ENCODE peak calls at places on chromosome 6, in eight cellular contexts. C is stomach, G is A549, H is suprapubic skin, Q is HepG2, Z is tibial nerve, B is transverse colon, V is H1. I is an unnamed sample. For H3K4me1, the result is how much of the 10 kb centered on the place peaks cover.

GRCh38 chr6:2695464-2696095 is 55.1 kb downstream of the MYLK4 start:
- DNase-seq in C (no peak), G (peak), H (no peak), Q (peak), Z (no peak), B (no peak), V (no peak), I (no peak)

GRCh38 chr6:108622601-108623335 is 62.1 kb downstream of the FOXO3 start:
- DNase-seq in C (no peak), G (peak), H (peak), Q (no peak), Z (no peak), B (peak), V (no peak), I (no peak)

GRCh38 chr6:41451515-41452163 is 94.5 kb upstream of the FOXP4 start:
- DNase-seq in C (no peak), G (no peak), H (no peak), Q (no peak), Z (no peak), B (no peak), V (no peak), I (peak)

GRCh38 chr6:106894978-106895702 is 79.4 kb downstream of the CD24 start:
- DNase-seq in C (peak), G (peak), H (no peak), Q (peak), Z (no peak), B (no peak), V (no peak), I (no peak)

GRCh38 chr6:163416640-163417253 is 2.2 kb downstream of the QKI start:
- DNase-seq in C (peak), G (peak), H (no peak), Q (peak), Z (no peak), B (peak), V (no peak), I (peak)

GRCh38 chr6:165222315-165223025 is 86.9 kb downstream of the C6orf118 start:
- DNase-seq in C (no peak), G (no peak), H (no peak), Q (no peak), Z (no peak), B (no peak), V (no peak), I (no peak)

GRCh38 chr6:109625199-109625598 is 65.8 kb downstream of the AK9 start:
- DNase-seq in C (no peak), G (no peak), H (no peak), Q (no peak), Z (no peak), B (no peak), V (no peak), I (no peak)

GRCh38 chr6:20168668-20169633 is 43.3 kb downstream of the MBOAT1 start:
- DNase-seq in C (no peak), G (no peak), H (no peak), Q (no peak), Z (no peak), B (no peak), V (no peak), I (no peak)

GRCh38 chr6:15160812-15161211 is 85.1 kb upstream of the JARID2 start:
- DNase-seq in C (no peak), G (no peak), H (no peak), Q (no peak), Z (no peak), B (no peak), V (no peak), I (no peak)

GRCh38 chr6:31889331-31889972 is 8.0 kb downstream of the EHMT2 start:
- DNase-seq in C (no peak), G (no peak), H (no peak), Q (no peak), Z (no peak), B (no peak), V (no peak), I (no peak)
- TF ChIP-seq EP300 in C (no peak), G (no peak), H (no peak), Q (no peak), Z (no peak), B (no peak), V (no peak), I (no peak)

GRCh38 chr6:78308025-78308424 is 559.3 kb upstream of the IRAK1BP1 start:
- DNase-seq in C (no peak), G (peak), H (no peak), Q (no peak), Z (no peak), B (no peak), V (no peak), I (no peak)
- TF ChIP-seq CTCF in C (no peak), G (no peak), H (no peak), Q (no peak), Z (no peak), B (no peak), V (no peak), I (no peak)

GRCh38 chr6:53284901-53285300 is 63.8 kb downstream of the ELOVL5 start:
- DNase-seq in C (no peak), G (no peak), H (no peak), Q (no peak), Z (no peak), B (no peak), V (no peak), I (no peak)
- H3K4me1 ChIP-seq in C (under half), G (under half), H (under half), Q (under half), Z (under half), B (under half), V (under half), I (under half)

DNA sequence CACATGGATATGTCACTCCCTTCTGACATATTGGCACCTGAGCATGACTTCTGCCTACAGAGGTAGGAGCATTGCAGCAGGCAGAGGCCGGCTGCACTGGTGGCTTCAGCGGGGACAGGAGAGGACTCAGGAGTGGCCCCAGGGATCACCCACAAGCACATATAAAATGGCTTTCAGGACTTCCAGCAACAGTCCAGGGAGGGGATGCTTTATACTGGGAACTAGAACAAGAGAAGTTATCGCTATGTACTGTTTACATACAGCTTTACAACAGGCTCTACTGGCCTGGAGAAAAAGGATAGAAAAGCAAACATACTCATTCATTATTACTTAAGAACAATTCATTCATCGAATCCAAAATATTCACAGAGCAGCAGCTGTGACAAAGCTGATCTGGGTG is 337.8 kb downstream of the THBS2 start:
- DNase-seq in C (no peak), G (no peak), H (no peak), Q (no peak), Z (no peak), B (no peak), V (no peak), I (no peak)
- TF ChIP-seq EP300 in C (no peak), G (no peak), H (no peak), Q (no peak), Z (no peak), B (no peak), V (no peak), I (no peak)

GRCh38 chr6:154241570-154241969 is 115.0 kb downstream of the IPCEF1 start:
- DNase-seq in C (no peak), G (no peak), H (no peak), Q (no peak), Z (no peak), B (no peak), V (no peak), I (no peak)

GRCh38 chr6:154242617-154243357 is 113.8 kb downstream of the IPCEF1 start:
- DNase-seq in C (no peak), G (no peak), H (no peak), Q (no peak), Z (no peak), B (no peak), V (no peak), I (no peak)

GRCh38 chr6:154246723-154247118 is 109.9 kb downstream of the IPCEF1 start:
- DNase-seq in C (no peak), G (no peak), H (no peak), Q (no peak), Z (no peak), B (no peak), V (no peak), I (no peak)

GRCh38 chr6:154245542-154245941 is 111.1 kb downstream of the IPCEF1 start:
- DNase-seq in C (no peak), G (no peak), H (no peak), Q (no peak), Z (no peak), B (no peak), V (no peak), I (no peak)

DNA sequence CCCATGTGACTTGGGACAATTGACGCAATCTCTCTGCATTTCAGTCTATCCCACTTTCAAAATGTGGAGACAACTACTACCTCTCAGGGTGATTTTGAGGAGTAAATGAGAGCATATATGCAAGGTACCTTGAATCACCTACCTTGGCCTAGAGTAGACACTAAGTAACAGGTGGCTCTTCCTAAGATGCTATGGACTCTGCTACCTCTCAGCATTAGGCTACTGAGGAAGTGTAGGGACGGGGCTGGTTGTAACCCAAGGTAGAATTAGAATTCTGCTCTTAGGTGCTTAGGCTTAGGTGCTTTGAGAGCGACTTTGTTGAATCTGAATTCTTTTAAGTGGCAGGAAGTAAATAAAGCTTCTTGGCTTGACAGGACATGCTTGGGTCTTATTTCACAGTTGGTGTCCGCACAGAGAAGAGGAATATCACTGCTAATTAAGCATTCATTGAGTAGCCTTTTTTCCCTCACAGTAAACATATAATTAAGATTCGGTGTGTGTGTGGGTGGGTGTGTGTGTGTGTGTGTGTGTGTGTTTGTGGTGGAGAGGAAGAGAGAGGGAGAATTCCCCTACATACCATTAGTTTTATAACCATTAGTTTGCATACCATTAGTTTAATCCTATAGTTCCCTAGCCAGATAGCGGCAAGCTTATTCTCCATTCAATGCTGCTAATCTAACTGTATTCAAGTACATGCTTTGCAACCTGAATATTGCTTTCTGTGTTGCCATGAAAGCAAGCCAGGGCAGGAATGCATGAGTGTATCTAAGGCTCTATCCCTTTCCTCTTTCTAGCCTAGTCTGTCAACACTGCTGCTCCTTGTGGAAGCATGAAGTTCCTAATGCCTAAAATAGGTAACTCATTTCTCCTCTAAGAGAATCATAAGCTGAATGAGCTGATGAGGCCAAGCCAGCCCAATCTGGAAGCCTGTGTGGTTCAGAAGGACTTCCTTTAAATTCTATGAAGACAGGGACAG is 112.5 kb downstream of the IPCEF1 start:
- DNase-seq in C (no peak), G (no peak), H (no peak), Q (no peak), Z (no peak), B (no peak), V (no peak), I (no peak)
- TF ChIP-seq CTCF in C (no peak), G (no peak), H (no peak), Q (no peak), Z (no peak), B (no peak), V (no peak), I (no peak)

DNA sequence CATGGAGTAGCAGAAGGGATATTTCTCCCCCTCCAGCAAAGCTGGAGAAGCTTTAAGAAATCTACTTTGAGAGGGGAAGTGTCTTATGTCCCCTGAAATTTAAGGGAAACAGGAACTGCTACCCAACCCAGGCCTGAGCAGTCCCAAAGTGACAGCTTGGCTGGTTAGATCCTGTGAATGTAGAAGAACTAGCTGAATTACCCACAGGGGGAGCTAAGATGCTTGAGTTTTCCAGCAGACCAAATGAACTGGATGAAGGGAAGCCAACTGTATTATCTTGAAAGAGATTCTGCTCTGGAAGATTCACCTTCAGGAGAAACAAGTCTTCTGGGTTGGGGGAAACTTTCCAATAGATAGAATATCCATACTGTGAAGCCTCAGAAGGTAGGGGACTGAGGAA is 303.3 kb upstream of the MMS22L start:
- DNase-seq in C (no peak), G (peak), H (no peak), Q (peak), Z (no peak), B (no peak), V (no peak), I (no peak)
- H3K4me1 ChIP-seq in C (under half), G (under half), H (under half), Q (under half), Z (under half), B (under half), V (under half), I (under half)

GRCh38 chr6:137729866-137730629 is 137.0 kb upstream of the TNFAIP3 start:
- DNase-seq in C (no peak), G (no peak), H (no peak), Q (peak), Z (no peak), B (no peak), V (no peak), I (no peak)

GRCh38 chr6:137733353-137733746 is 133.7 kb upstream of the TNFAIP3 start:
- DNase-seq in C (no peak), G (no peak), H (no peak), Q (no peak), Z (no peak), B (no peak), V (no peak), I (no peak)

GRCh38 chr6:137731600-137731959 is 135.5 kb upstream of the TNFAIP3 start:
- DNase-seq in C (no peak), G (no peak), H (no peak), Q (peak), Z (no peak), B (no peak), V (no peak), I (no peak)

GRCh38 chr6:137734005-137734874 is 132.8 kb upstream of the TNFAIP3 start:
- DNase-seq in C (no peak), G (no peak), H (no peak), Q (no peak), Z (no peak), B (no peak), V (no peak), I (no peak)

DNA sequence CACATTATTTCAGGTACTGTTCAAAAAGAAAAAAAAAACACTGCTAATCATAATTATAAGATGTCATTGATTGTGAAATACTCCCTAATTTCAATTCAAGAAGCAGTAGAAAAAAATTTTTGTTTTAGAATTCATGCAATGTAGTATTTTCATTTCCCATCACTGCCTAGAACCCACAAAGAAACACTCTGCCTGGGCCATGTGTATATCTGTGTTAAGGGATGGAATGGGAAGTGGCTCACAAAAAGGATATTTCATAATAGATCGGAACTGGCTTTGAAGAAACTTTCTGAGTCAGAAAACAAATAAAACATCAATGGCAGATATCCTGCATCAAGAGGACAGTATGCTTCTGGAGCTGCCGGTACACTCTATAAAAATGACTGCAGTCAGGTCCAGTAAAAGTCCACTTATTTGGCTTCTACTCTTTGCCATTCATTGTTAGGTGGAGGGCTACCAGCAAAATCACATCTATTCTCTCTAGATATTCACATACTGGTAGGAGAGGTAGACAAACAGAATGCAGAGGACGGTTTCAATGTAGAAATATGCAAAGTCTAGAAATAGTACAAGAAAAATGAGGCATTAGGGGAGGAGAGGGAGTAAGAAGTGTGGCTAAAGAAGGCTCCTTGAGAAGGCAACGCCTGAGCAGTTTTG is 135.0 kb upstream of the TNFAIP3 start:
- DNase-seq in C (no peak), G (peak), H (no peak), Q (peak), Z (no peak), B (no peak), V (no peak), I (no peak)
- TF ChIP-seq EP300 in C (no peak), G (peak), H (no peak), Q (peak), Z (peak), B (no peak), V (no peak), I (no peak)

GRCh38 chr6:156068870-156069269 is 613.2 kb upstream of the NOX3 start:
- DNase-seq in C (no peak), G (no peak), H (no peak), Q (no peak), Z (no peak), B (no peak), V (no peak), I (no peak)
- TF ChIP-seq CTCF in C (no peak), G (no peak), H (no peak), Q (no peak), Z (no peak), B (no peak), V (peak), I (no peak)

GRCh38 chr6:156851447-156851846 is 74.3 kb downstream of the ARID1B start:
- DNase-seq in C (no peak), G (no peak), H (no peak), Q (no peak), Z (no peak), B (no peak), V (no peak), I (no peak)

GRCh38 chr6:156852147-156852857 is 75.1 kb downstream of the ARID1B start:
- DNase-seq in C (no peak), G (no peak), H (no peak), Q (no peak), Z (no peak), B (no peak), V (no peak), I (no peak)

GRCh38 chr6:156852858-156853216 is 75.7 kb downstream of the ARID1B start:
- DNase-seq in C (no peak), G (no peak), H (no peak), Q (no peak), Z (no peak), B (no peak), V (peak), I (no peak)

GRCh38 chr6:156854466-156855161 is 77.4 kb downstream of the ARID1B start:
- DNase-seq in C (no peak), G (no peak), H (no peak), Q (no peak), Z (no peak), B (no peak), V (no peak), I (no peak)

DNA sequence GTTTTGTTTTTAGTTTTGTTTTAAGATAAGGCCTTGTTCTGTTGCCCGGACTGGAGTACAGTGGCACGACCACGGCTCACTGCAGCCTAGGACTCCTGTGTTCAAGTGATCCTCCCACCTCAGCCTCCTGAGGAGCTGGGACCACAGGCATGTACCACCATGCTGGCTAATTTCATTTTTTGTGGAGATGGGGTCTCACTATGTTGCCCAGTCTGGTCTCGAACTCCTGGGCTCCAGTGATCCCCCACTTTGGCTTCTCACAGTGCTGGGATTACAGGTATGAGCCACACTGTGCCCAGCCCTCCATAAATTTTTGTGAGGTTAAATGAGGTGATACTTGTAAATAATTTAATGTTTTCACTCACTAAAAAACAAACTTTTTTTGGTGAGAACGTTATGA is 76.6 kb downstream of the ARID1B start:
- DNase-seq in C (no peak), G (no peak), H (no peak), Q (no peak), Z (no peak), B (no peak), V (no peak), I (no peak)
- H3K4me1 ChIP-seq in C (half or more), G (under half), H (half or more), Q (under half), Z (under half), B (under half), V (under half), I (under half)

I was measured in ovary.